ENCODE peak calls at places on chromosomes 2 and 18, in four cellular contexts. L, M, G and Q are unnamed samples.

GRCh38 chr2:48548871-48549270 is 18.9 kb downstream of the STON1 start:
- DNase-seq in L (no peak), M (no peak), G (no peak), Q (no peak)

GRCh38 chr2:119225084-119225864 is 1.6 kb downstream of the STEAP3 start:
- DNase-seq in L (peak; percentile 75), M (no peak), G (no peak), Q (peak; percentile 44)

GRCh38 chr2:71173096-71173495 is 42.7 kb downstream of the MPHOSPH10 start:
- DNase-seq in L (no peak), M (no peak), G (no peak), Q (no peak)

GRCh38 chr2:111983478-111984212 is 71.4 kb upstream of the TMEM87B start:
- DNase-seq in L (no peak), M (peak; percentile 15), G (no peak), Q (no peak)

GRCh38 chr2:187056416-187057333 is 207.7 kb upstream of the ZSWIM2 start:
- DNase-seq in L (no peak), M (no peak), G (no peak), Q (no peak)

GRCh38 chr2:115610888-115611287 is 1168.4 kb downstream of the DPP10 start:
- DNase-seq in L (no peak), M (no peak), G (no peak), Q (no peak)

GRCh38 chr2:157940024-157940423 is 63.9 kb upstream of the ACVR1 start:
- DNase-seq in L (no peak), M (no peak), G (no peak), Q (no peak)

GRCh38 chr2:128536925-128537620 is 218.4 kb upstream of the HS6ST1 start:
- DNase-seq in L (peak; percentile 22), M (no peak), G (peak; percentile 27), Q (no peak)

GRCh38 chr18:64100136-64100922 is 48.6 kb downstream of the LINC00305 start:
- DNase-seq in L (no peak), M (no peak), G (no peak), Q (no peak)

GRCh38 chr2:231671617-231672350 is 36.5 kb upstream of the PTMA start:
- DNase-seq in L (peak; percentile 67), M (peak; percentile 63), G (no peak), Q (no peak)

GRCh38 chr18:79760881-79761280 is 36.9 kb upstream of the KCNG2 start:
- DNase-seq in L (no peak), M (no peak), G (no peak), Q (no peak)

GRCh38 chr18:72638353-72638752 is 94.2 kb upstream of the CBLN2 start:
- DNase-seq in L (no peak), M (no peak), G (no peak), Q (no peak)

GRCh38 chr2:119174216-119174992 is 15.9 kb upstream of the C1QL2 start:
- DNase-seq in L (peak; percentile 40), M (peak; percentile 42), G (peak; percentile 58), Q (peak; percentile 59)

GRCh38 chr2:43792653-43793052 is 18.8 kb downstream of the DYNC2LI1 start:
- DNase-seq in L (no peak), M (no peak), G (no peak), Q (no peak)

GRCh38 chr18:40949138-40949949 is 1005.7 kb upstream of the PIK3C3 start:
- DNase-seq in L (no peak), M (no peak), G (no peak), Q (no peak)

GRCh38 chr2:191404568-191404991 is 159.4 kb downstream of the MYO1B start:
- DNase-seq in L (no peak), M (peak; percentile 44), G (peak; percentile 62), Q (no peak)

GRCh38 chr2:28678175-28678855 is 73.3 kb upstream of the PPP1CB start:
- DNase-seq in L (no peak), M (no peak), G (no peak), Q (peak; percentile 44)

GRCh38 chr2:85804583-85804982 is 50.8 kb downstream of the ATOH8 start:
- DNase-seq in L (no peak), M (no peak), G (peak; percentile 36), Q (no peak)

GRCh38 chr18:27712066-27712465 is 464.9 kb downstream of the CDH2 start:
- DNase-seq in L (no peak), M (no peak), G (no peak), Q (no peak)

GRCh38 chr2:11750422-11750821 is 4.0 kb downstream of the LPIN1 start:
- DNase-seq in L (no peak), M (peak; percentile 32), G (no peak), Q (no peak)
- H3K4me1 ChIP-seq in L (peaks cover 55% of the 10 kb centered on the region), M (peaks cover 34% of the 10 kb centered on the region), G (peaks cover 36% of the 10 kb centered on the region), Q (peaks cover 50% of the 10 kb centered on the region)

GRCh38 chr2:212226114-212226513 is 312.5 kb downstream of the ERBB4 start:
- DNase-seq in L (no peak), M (no peak), G (no peak), Q (no peak)
- H3K4me1 ChIP-seq in L (no peaks in the 10 kb centered on the region), M (no peaks in the 10 kb centered on the region), G (no peaks in the 10 kb centered on the region), Q (peaks cover 9% of the 10 kb centered on the region)

GRCh38 chr2:160371251-160372009 is 122.2 kb downstream of the RBMS1 start:
- DNase-seq in L (no peak), M (no peak), G (no peak), Q (no peak)
- H3K4me1 ChIP-seq in L (peaks cover 45% of the 10 kb centered on the region), M (peaks cover 34% of the 10 kb centered on the region), G (peaks cover 100% of the 10 kb centered on the region), Q (peaks cover 37% of the 10 kb centered on the region)

DNA sequence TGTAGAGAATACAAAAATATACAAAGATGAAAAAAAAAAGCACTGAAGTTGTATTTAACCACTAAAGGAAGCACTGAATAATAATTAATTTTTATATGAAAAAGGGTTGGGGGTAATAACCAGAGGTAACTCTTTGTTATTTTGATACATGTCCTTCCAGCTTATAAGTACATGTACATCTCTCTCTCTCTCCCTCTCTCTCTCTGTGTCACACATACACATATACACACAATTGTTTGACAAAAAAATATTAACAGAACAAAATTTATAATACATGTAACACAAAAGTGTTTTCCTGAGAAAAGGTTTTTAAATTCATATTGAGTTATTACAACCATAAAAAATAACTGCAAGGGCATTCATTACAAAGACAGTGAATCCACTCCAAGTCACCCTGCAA is 4.6 kb downstream of the WIPF1 start:
- DNase-seq in L (no peak), M (no peak), G (no peak), Q (no peak)
- H3K4me1 ChIP-seq in L (peaks cover 7% of the 10 kb centered on the region), M (peaks cover 26% of the 10 kb centered on the region), G (peaks cover 22% of the 10 kb centered on the region), Q (no peaks in the 10 kb centered on the region)

GRCh38 chr2:105570757-105571156 is 171.9 kb upstream of the FHL2 start:
- DNase-seq in L (no peak), M (no peak), G (no peak), Q (no peak)
- H3K4me1 ChIP-seq in L (peaks cover 22% of the 10 kb centered on the region), M (no peaks in the 10 kb centered on the region), G (peaks cover under 1% of the 10 kb centered on the region), Q (peaks cover under 1% of the 10 kb centered on the region)